ENCODE peak calls at places on chromosomes 12 and 14, in ten cellular contexts. F, W, M, K, Z, U, I, R, Y and S are unnamed samples.
A peak's percentile ranks its signal among the peaks of the same experiment; 100 is the strongest.

GRCh38 chr12:57389033-57389432 is 41.8 kb downstream of the R3HDM2 start:
- DNase-seq in M (no peak), I (no peak), U (no peak), K (peak; percentile 85), F (no peak), R (peak; percentile 59), W (no peak), Y (peak; percentile 76), Z (no peak), S (no peak)

GRCh38 chr12:52585951-52586350 is 12.3 kb upstream of the KRT74 start:
- DNase-seq in W (peak; percentile 48), K (no peak), I (peak; percentile 60), Y (no peak), U (no peak), R (no peak), F (no peak), Z (no peak), M (no peak), S (no peak)

GRCh38 chr12:5619628-5620027 is 187.7 kb downstream of the NTF3 start:
- DNase-seq in Z (no peak), Y (no peak), R (no peak), K (no peak), F (no peak), W (no peak), U (no peak), I (no peak), M (no peak), S (no peak)

GRCh38 chr14:68665792-68666195 is 127.1 kb downstream of the ZFP36L1 start:
- DNase-seq in Y (no peak), U (no peak), I (no peak), R (no peak), K (peak; percentile 17), Z (no peak), F (no peak), M (peak; percentile 59), W (no peak), S (no peak)

GRCh38 chr12:63086149-63086915 is 64.7 kb downstream of the AVPR1A start:
- DNase-seq in I (no peak), M (no peak), Y (no peak), R (no peak), F (no peak), U (no peak), Z (no peak), W (no peak), K (no peak), S (no peak)

GRCh38 chr14:100668352-100668751 is 58.3 kb upstream of the DLK1 start:
- DNase-seq in M (no peak), F (no peak), Z (no peak), I (no peak), W (no peak), U (no peak), Y (no peak), R (no peak), K (no peak), S (no peak)

GRCh38 chr12:958449-959123 is 9.1 kb upstream of the RAD52 start:
- DNase-seq in Y (no peak), U (no peak), K (peak; percentile 22), M (no peak), Z (no peak), R (no peak), F (no peak), W (no peak), I (no peak), S (no peak)

GRCh38 chr14:71451501-71451900 is 480.7 kb upstream of the RGS6 start:
- DNase-seq in Y (no peak), R (no peak), U (no peak), K (no peak), Z (no peak), F (no peak), I (no peak), M (no peak), W (no peak), S (no peak)

GRCh38 chr12:26791328-26791791 is 41.6 kb downstream of the ITPR2 start:
- DNase-seq in M (no peak), F (no peak), U (no peak), I (no peak), K (peak; percentile 63), Z (no peak), W (no peak), Y (peak; percentile 77), R (no peak), S (no peak)

GRCh38 chr14:59890676-59891075 is 20.1 kb upstream of the RTN1 start:
- DNase-seq in M (no peak), Y (no peak), I (no peak), W (no peak), R (no peak), Z (no peak), F (no peak), K (no peak), U (no peak), S (no peak)

GRCh38 chr12:132284618-132285310 is 44.6 kb downstream of the GALNT9 start:
- DNase-seq in K (no peak), F (no peak), M (no peak), U (no peak), I (no peak), Y (no peak), Z (no peak), W (no peak), R (no peak), S (no peak)

GRCh38 chr14:69354383-69355154 is 43.5 kb downstream of the ERH start:
- DNase-seq in U (no peak), I (peak; percentile 15), Z (no peak), R (no peak), F (peak; percentile 89), K (no peak), M (peak; percentile 65), W (peak; percentile 33), Y (no peak), S (no peak)

GRCh38 chr14:105313381-105314286 is 914 bp upstream of the PACS2 start:
- DNase-seq in K (no peak), M (no peak), U (peak; percentile 28), Y (peak; percentile 40), W (no peak), R (no peak), I (peak; percentile 22), F (no peak), Z (no peak), S (no peak)

GRCh38 chr14:89956294-89957009 is 725 bp downstream of the TDP1 start:
- DNase-seq in I (peak; percentile 68), U (peak; percentile 53), Z (no peak), Y (peak; percentile 89), M (peak; percentile 40), K (peak; percentile 90), W (peak; percentile 64), F (peak; percentile 40), R (peak; percentile 56), S (peak; percentile 77)

GRCh38 chr12:77685112-77685511 is 145.6 kb upstream of the NAV3 start:
- DNase-seq in U (peak; percentile 53), F (no peak), Y (peak; percentile 84), R (peak; percentile 62), M (peak; percentile 13), Z (peak; percentile 34), I (no peak), W (no peak), K (peak; percentile 83), S (peak; percentile 15)

GRCh38 chr12:39503445-39503844 is 60.5 kb upstream of the KIF21A start:
- DNase-seq in F (no peak), U (no peak), Y (peak; percentile 2), M (no peak), K (peak; percentile 39), Z (no peak), R (no peak), W (no peak), I (no peak), S (no peak)

GRCh38 chr14:95143813-95144620 is 13.3 kb downstream of the DICER1 start:
- DNase-seq in U (no peak), Y (peak; percentile 24), F (no peak), K (peak; percentile 39), I (no peak), R (no peak), W (no peak), M (no peak), Z (no peak), S (no peak)

GRCh38 chr12:27246141-27246540 is 2.1 kb downstream of the STK38L start:
- DNase-seq in M (no peak), R (no peak), W (no peak), U (no peak), Y (no peak), I (no peak), Z (no peak), F (no peak), K (no peak), S (no peak)

GRCh38 chr14:52845079-52845478 is 53.7 kb upstream of the GNPNAT1 start:
- DNase-seq in I (no peak), R (no peak), Z (no peak), M (no peak), F (no peak), U (no peak), W (no peak), Y (peak; percentile 24), K (no peak), S (no peak)

GRCh38 chr12:16609140-16609539 is 3.2 kb upstream of the LMO3 start:
- DNase-seq in I (no peak), F (no peak), R (no peak), W (no peak), Z (no peak), Y (no peak), K (no peak), U (no peak), M (no peak), S (no peak)

GRCh38 chr12:25495336-25496097 is 57.6 kb downstream of the LMNTD1 start:
- DNase-seq in Y (peak; percentile 80), I (no peak), M (no peak), Z (no peak), F (no peak), W (no peak), R (peak; percentile 57), U (no peak), K (peak; percentile 80), S (peak; percentile 3)

GRCh38 chr12:126268222-126268621 is 1203.0 kb downstream of the AACS start:
- DNase-seq in R (no peak), Y (no peak), M (no peak), K (no peak), F (no peak), Z (no peak), I (no peak), U (no peak), W (no peak), S (no peak)

GRCh38 chr12:77102691-77103090 is 37.3 kb upstream of the E2F7 start:
- DNase-seq in F (no peak), M (no peak), U (no peak), K (peak; percentile 78), I (no peak), Y (peak; percentile 63), R (no peak), Z (no peak), W (no peak), S (no peak)

GRCh38 chr12:56634837-56635538 is 4.9 kb upstream of the BAZ2A start:
- DNase-seq in W (peak; percentile 56), F (peak; percentile 71), Y (peak; percentile 78), M (peak; percentile 45), Z (peak; percentile 77), K (peak; percentile 83), R (peak; percentile 34), U (peak; percentile 77), I (peak; percentile 50), S (peak; percentile 87)

GRCh38 chr14:57574617-57575288 is 81.1 kb upstream of the CCDC198 start:
- DNase-seq in U (no peak), K (no peak), Y (no peak), Z (no peak), M (no peak), W (no peak), I (no peak), R (no peak), F (no peak), S (no peak)

GRCh38 chr12:22562187-22563028 is 18.1 kb upstream of the C2CD5 start:
- DNase-seq in F (no peak), U (no peak), R (no peak), Y (no peak), I (no peak), K (no peak), W (no peak), M (no peak), Z (no peak), S (no peak)

GRCh38 chr12:57342207-57342691 is 88.6 kb downstream of the R3HDM2 start:
- DNase-seq in I (no peak), Z (no peak), F (no peak), W (no peak), R (peak; percentile 4), M (no peak), Y (peak; percentile 54), U (no peak), K (peak; percentile 17), S (peak; percentile 46)

GRCh38 chr12:15001733-15002471 is 29.1 kb downstream of the PDE6H start:
- DNase-seq in I (no peak), M (no peak), W (no peak), Z (no peak), R (no peak), F (no peak), K (peak; percentile 37), U (peak; percentile 53), Y (peak; percentile 15), S (peak; percentile 34)